ENCODE peak calls at places on chromosomes 5 and 9, in seven cellular contexts. D is HepG2, J is HCT116, H is GM12878, Z is K562, U is H1, T is SK-N-SH. M is an unnamed sample.

GRCh38 chr9:13033959-13034695 is 245.4 kb downstream of the MPDZ start:
- DNase-seq in U (peak; percentile 49), Z (peak; percentile 62), T (peak; percentile 87), D (peak; percentile 38), J (peak; percentile 51), H (no peak), M (peak; percentile 90)

GRCh38 chr5:31096238-31096865 is 97.1 kb upstream of the CDH6 start:
- DNase-seq in H (no peak), J (no peak), T (no peak), U (no peak), D (no peak), Z (no peak), M (no peak)

GRCh38 chr5:153816870-153817269 is 221.8 kb downstream of the FAM114A2 start:
- DNase-seq in H (no peak), D (no peak), U (no peak), Z (no peak), T (no peak), J (no peak), M (no peak)

GRCh38 chr5:78377056-78377717 is 16.8 kb downstream of the SCAMP1 start:
- DNase-seq in J (no peak), Z (no peak), H (no peak), D (no peak), T (no peak), U (no peak), M (no peak)

GRCh38 chr9:81874926-81875325 is 53.3 kb upstream of the SPATA31D4 start:
- DNase-seq in Z (no peak), D (no peak), J (no peak), U (no peak), H (no peak), T (no peak), M (peak; percentile 52)

GRCh38 chr5:129904102-129904666 is at the start of gene CHSY3:
- DNase-seq in Z (peak; percentile 9), T (peak; percentile 71), J (peak; percentile 46), H (no peak), U (peak; percentile 33), D (peak; percentile 25), M (peak; percentile 86)

GRCh38 chr5:63011158-63011557 is 432.5 kb downstream of the LRRC70 start:
- DNase-seq in T (no peak), D (no peak), Z (no peak), H (no peak), J (no peak), U (no peak), M (no peak)

GRCh38 chr5:111680737-111681413 is 76.1 kb downstream of the NREP start:
- DNase-seq in J (peak; percentile 40), H (no peak), U (no peak), Z (no peak), D (peak; percentile 90), T (peak; percentile 63), M (peak; percentile 79)

GRCh38 chr9:97398999-97399758 is 12.7 kb upstream of the TDRD7 start:
- DNase-seq in H (no peak), T (peak; percentile 82), D (peak; percentile 54), J (peak; percentile 73), U (peak; percentile 71), Z (peak; percentile 74), M (peak; percentile 81)

GRCh38 chr5:72179816-72180440 is 72.7 kb downstream of the MAP1B start:
- DNase-seq in D (no peak), Z (no peak), J (no peak), H (no peak), T (no peak), U (no peak), M (no peak)

GRCh38 chr9:75995066-75995465 is 104.6 kb downstream of the PCSK5 start:
- DNase-seq in Z (no peak), U (no peak), D (no peak), T (no peak), J (no peak), H (no peak), M (no peak)

GRCh38 chr9:136508729-136509500 is 26.1 kb upstream of the SEC16A start:
- DNase-seq in D (no peak), J (no peak), Z (no peak), H (no peak), T (no peak), U (no peak), M (no peak)

GRCh38 chr5:1362242-1363015 is 17.5 kb upstream of the CLPTM1L start:
- DNase-seq in Z (no peak), U (no peak), T (no peak), D (no peak), J (no peak), H (no peak), M (no peak)

GRCh38 chr9:79360387-79361347 is 211.1 kb upstream of the TLE4 start:
- DNase-seq in U (peak; percentile 46), J (no peak), H (no peak), T (no peak), D (no peak), Z (no peak), M (no peak)

GRCh38 chr9:81305561-81306182 is 383.7 kb downstream of the TLE1 start:
- DNase-seq in H (no peak), D (peak; percentile 45), Z (no peak), T (no peak), U (no peak), J (no peak), M (no peak)

GRCh38 chr9:110058304-110058953 is 149.5 kb downstream of the C9orf152 start:
- DNase-seq in U (peak; percentile 66), J (peak; percentile 67), H (no peak), T (peak; percentile 53), Z (peak; percentile 33), D (peak; percentile 53), M (peak; percentile 64)

GRCh38 chr9:93252781-93253530 is 69.0 kb downstream of the WNK2 start:
- DNase-seq in D (no peak), Z (no peak), T (no peak), U (no peak), J (no peak), H (no peak), M (no peak)

GRCh38 chr9:127178646-127179632 is 56.5 kb upstream of the ANGPTL2 start:
- DNase-seq in T (no peak), D (no peak), J (no peak), U (no peak), H (no peak), Z (no peak), M (no peak)

GRCh38 chr5:124477577-124477976 is 268.9 kb downstream of the ZNF608 start:
- DNase-seq in T (no peak), J (no peak), Z (no peak), U (no peak), H (no peak), D (no peak), M (no peak)

GRCh38 chr5:110161162-110161561 is 471.4 kb downstream of the MAN2A1 start:
- DNase-seq in Z (no peak), H (no peak), U (no peak), T (no peak), D (no peak), J (no peak), M (no peak)

GRCh38 chr5:9622891-9623547 is 7.1 kb downstream of the TAS2R1 start:
- DNase-seq in H (no peak), Z (no peak), D (no peak), J (no peak), T (no peak), U (no peak), M (no peak)

GRCh38 chr9:4226331-4227250 is 73.3 kb downstream of the GLIS3 start:
- DNase-seq in U (no peak), D (no peak), T (no peak), J (no peak), H (no peak), Z (no peak), M (no peak)

GRCh38 chr9:109499631-109500120 is 1.6 kb upstream of the PTPN3 start:
- DNase-seq in Z (no peak), H (no peak), T (peak; percentile 81), J (no peak), U (no peak), D (peak; percentile 45), M (peak; percentile 82)

GRCh38 chr9:15135167-15135792 is 171.7 kb downstream of the TTC39B start:
- DNase-seq in U (no peak), J (peak; percentile 60), Z (peak; percentile 32), T (peak; percentile 82), D (peak; percentile 73), H (no peak), M (peak; percentile 79)

GRCh38 chr5:171630047-171630669 is 155.5 kb upstream of the SMIM23 start:
- DNase-seq in D (no peak), Z (peak; percentile 61), H (no peak), U (no peak), J (peak; percentile 41), T (peak; percentile 91), M (no peak)

GRCh38 chr5:59380350-59380951 is 513.1 kb downstream of the PDE4D start:
- DNase-seq in T (peak; percentile 28), H (peak; percentile 76), J (peak; percentile 37), Z (no peak), D (peak; percentile 50), U (no peak), M (peak; percentile 73)

GRCh38 chr5:171601266-171601881 is 181.9 kb downstream of the FGF18 start:
- DNase-seq in J (no peak), T (no peak), U (no peak), H (no peak), Z (no peak), D (no peak), M (no peak)

GRCh38 chr9:99050924-99051323 is 54.0 kb upstream of the TGFBR1 start:
- DNase-seq in H (no peak), T (no peak), U (no peak), D (no peak), J (no peak), Z (no peak), M (no peak)

GRCh38 chr5:176822426-176823075 is 12.2 kb downstream of the UNC5A start:
- DNase-seq in U (no peak), J (peak; percentile 80), D (no peak), H (no peak), Z (no peak), T (peak; percentile 73), M (no peak)

GRCh38 chr5:171391996-171392577 is 4.4 kb downstream of the NPM1 start:
- DNase-seq in T (no peak), D (no peak), H (no peak), J (no peak), Z (no peak), U (no peak), M (no peak)

GRCh38 chr9:121819511-121820231 is 168.2 kb downstream of the DAB2IP start:
- DNase-seq in U (peak; percentile 25), J (no peak), Z (no peak), D (no peak), H (no peak), T (peak; percentile 89), M (no peak)
- TF ChIP-seq JUND in U (no peak), J (no peak), Z (no peak), D (no peak), H (no peak), T (no peak), M (no peak)

GRCh38 chr9:124286292-124286931 is 28.7 kb downstream of the NEK6 start:
- DNase-seq in T (no peak), D (no peak), Z (no peak), H (peak; percentile 66), J (peak; percentile 19), U (no peak), M (no peak)
- TF ChIP-seq JUND in T (no peak), D (no peak), Z (no peak), H (no peak), J (no peak), U (no peak), M (no peak)

GRCh38 chr9:73080110-73080683 is 71.5 kb upstream of the ANXA1 start:
- DNase-seq in T (no peak), U (no peak), D (no peak), H (no peak), J (no peak), Z (no peak), M (no peak)
- TF ChIP-seq JUND in T (no peak), U (no peak), D (no peak), H (no peak), J (no peak), Z (no peak), M (no peak)

GRCh38 chr9:113349434-113350337 is at the start of gene BSPRY:
- DNase-seq in T (peak; percentile 84), J (peak; percentile 18), Z (no peak), H (no peak), U (no peak), D (no peak), M (peak; percentile 74)
- TF ChIP-seq JUND in T (no peak), J (peak; percentile 33), Z (peak; percentile 24), H (no peak), U (peak; percentile 56), D (no peak), M (no peak)

M was measured in T47D.